ENCODE peak calls at places on chromosome 11, in ten cellular contexts. W, S, M, T, Y, Z, Q, K, V and A are unnamed samples.

GRCh38 chr11:94129505-94130335 is 1.1 kb downstream of the PANX1 start:
- DNase-seq in W (no peak), S (no peak), M (peak), T (no peak), Y (no peak), Z (no peak), Q (no peak), K (no peak), V (no peak), A (no peak)

GRCh38 chr11:10991372-10991771 is 133.5 kb upstream of the ZBED5 start:
- DNase-seq in W (no peak), S (no peak), M (no peak), T (no peak), Y (no peak), Z (no peak), Q (no peak), K (no peak), V (no peak), A (no peak)

GRCh38 chr11:106998126-106998525 is 20.1 kb downstream of the GUCY1A2 start:
- DNase-seq in W (no peak), S (no peak), M (peak), T (no peak), Y (no peak), Z (no peak), Q (no peak), K (no peak), V (no peak), A (no peak)

GRCh38 chr11:126654886-126655806 is 299.7 kb downstream of the ST3GAL4 start:
- DNase-seq in W (no peak), S (no peak), M (no peak), T (no peak), Y (no peak), Z (no peak), Q (no peak), K (no peak), V (no peak), A (no peak)

GRCh38 chr11:133810179-133810550 is 35.1 kb downstream of the SPATA19 start:
- DNase-seq in W (no peak), S (no peak), M (no peak), T (no peak), Y (no peak), Z (peak), Q (no peak), K (no peak), V (no peak), A (no peak)

GRCh38 chr11:91986218-91986617 is 238.4 kb upstream of the FAT3 start:
- DNase-seq in W (no peak), S (no peak), M (no peak), T (no peak), Y (no peak), Z (no peak), Q (no peak), K (no peak), V (no peak), A (no peak)

GRCh38 chr11:126411971-126412381 is 56.5 kb downstream of the ST3GAL4 start:
- DNase-seq in W (no peak), S (peak), M (peak), T (no peak), Y (no peak), Z (peak), Q (no peak), K (no peak), V (no peak), A (no peak)

GRCh38 chr11:93784935-93785360 is 866 bp downstream of the MED17 start:
- DNase-seq in W (no peak), S (no peak), M (peak), T (no peak), Y (no peak), Z (no peak), Q (no peak), K (no peak), V (no peak), A (no peak)

GRCh38 chr11:18669211-18669593 is 29.4 kb upstream of the TMEM86A start:
- DNase-seq in W (no peak), S (no peak), M (no peak), T (no peak), Y (no peak), Z (no peak), Q (no peak), K (no peak), V (no peak), A (no peak)

GRCh38 chr11:134862168-134862567 is 450.1 kb upstream of the B3GAT1 start:
- DNase-seq in W (no peak), S (no peak), M (no peak), T (no peak), Y (no peak), Z (no peak), Q (no peak), K (no peak), V (no peak), A (no peak)

GRCh38 chr11:125624756-125625213 is at the start of gene CHEK1:
- DNase-seq in W (no peak), S (no peak), M (no peak), T (no peak), Y (no peak), Z (no peak), Q (no peak), K (peak), V (no peak), A (no peak)

GRCh38 chr11:95229199-95230053 is 1.6 kb downstream of the SESN3 start:
- DNase-seq in W (no peak), S (no peak), M (peak), T (no peak), Y (no peak), Z (no peak), Q (peak), K (no peak), V (no peak), A (no peak)

GRCh38 chr11:87022738-87023137 is 15.0 kb upstream of the TMEM135 start:
- DNase-seq in W (no peak), S (no peak), M (no peak), T (no peak), Y (no peak), Z (no peak), Q (no peak), K (no peak), V (no peak), A (no peak)

GRCh38 chr11:125357551-125357950 is 138.5 kb downstream of the FEZ1 start:
- DNase-seq in W (no peak), S (no peak), M (no peak), T (no peak), Y (no peak), Z (no peak), Q (no peak), K (no peak), V (no peak), A (no peak)

GRCh38 chr11:126834149-126834548 is 166.4 kb downstream of the KIRREL3 start:
- DNase-seq in W (no peak), S (no peak), M (peak), T (no peak), Y (no peak), Z (no peak), Q (no peak), K (no peak), V (no peak), A (no peak)

GRCh38 chr11:130295657-130296056 is 19.1 kb downstream of the ZBTB44 start:
- DNase-seq in W (no peak), S (no peak), M (no peak), T (no peak), Y (no peak), Z (no peak), Q (no peak), K (no peak), V (no peak), A (no peak)

GRCh38 chr11:119369035-119369925 is 12.2 kb downstream of the USP2 start:
- DNase-seq in W (no peak), S (no peak), M (peak), T (no peak), Y (no peak), Z (no peak), Q (peak), K (no peak), V (no peak), A (no peak)